ENCODE peak calls at places on chromosomes 11 and 22, in five cellular contexts. R is H1, F is spleen, D is ovary, A is PC-3. P is an unnamed sample.

GRCh38 chr11:131661137-131661536 is 290.7 kb downstream of the NTM start:
- DNase-seq in R (no peak), F (no peak), D (no peak), A (no peak), P (no peak)

GRCh38 chr11:15349413-15349812 is 234.7 kb downstream of the INSC start:
- DNase-seq in R (no peak), F (no peak), D (no peak), A (no peak), P (no peak)

GRCh38 chr22:47369020-47369419 is 606.6 kb downstream of the TBC1D22A start:
- DNase-seq in R (no peak), F (no peak), D (no peak), A (no peak), P (no peak)

GRCh38 chr22:39117585-39118191 is 20.6 kb downstream of the APOBEC3H start:
- DNase-seq in R (no peak), F (peak; percentile 83), D (no peak), A (peak; percentile 61), P (no peak)

GRCh38 chr11:74417379-74417804 is 19.2 kb upstream of the PGM2L1 start:
- DNase-seq in R (no peak), F (no peak), D (no peak), A (peak; percentile 97), P (no peak)

GRCh38 chr22:31345331-31346254 is 553 bp downstream of the PATZ1 start:
- DNase-seq in R (peak; percentile 91), F (peak; percentile 96), D (peak; percentile 90), A (peak; percentile 82), P (peak; percentile 92)

GRCh38 chr11:118530180-118530682 is 761 bp upstream of the TMEM25 start:
- DNase-seq in R (peak; percentile 66), F (no peak), D (no peak), A (peak; percentile 48), P (no peak)

GRCh38 chr22:19904881-19905618 is 36.5 kb upstream of the COMT start:
- DNase-seq in R (no peak), F (no peak), D (no peak), A (no peak), P (no peak)

GRCh38 chr11:75625970-75626691 is 42.7 kb downstream of the MAP6 start:
- DNase-seq in R (no peak), F (no peak), D (no peak), A (peak; percentile 78), P (no peak)

GRCh38 chr11:68340003-68340767 is 27.8 kb downstream of the LRP5 start:
- DNase-seq in R (no peak), F (no peak), D (no peak), A (no peak), P (no peak)

GRCh38 chr22:22565991-22566390 is 6.9 kb upstream of the PRAME start:
- DNase-seq in R (no peak), F (no peak), D (no peak), A (peak; percentile 19), P (no peak)

GRCh38 chr11:110141812-110142211 is 48.6 kb downstream of the ZC3H12C start:
- DNase-seq in R (no peak), F (no peak), D (no peak), A (no peak), P (no peak)

GRCh38 chr22:46879083-46879482 is 116.6 kb downstream of the TBC1D22A start:
- DNase-seq in R (no peak), F (no peak), D (no peak), A (no peak), P (no peak)

GRCh38 chr11:60964801-60965200 is 6.7 kb upstream of the CD6 start:
- DNase-seq in R (no peak), F (no peak), D (no peak), A (no peak), P (no peak)

GRCh38 chr22:36197065-36197440 is 4.6 kb downstream of the APOL4 start:
- DNase-seq in R (no peak), F (no peak), D (peak; percentile 49), A (no peak), P (peak; percentile 78)

GRCh38 chr11:41459602-41460405 is at the start of gene LRRC4C:
- DNase-seq in R (peak; percentile 52), F (no peak), D (no peak), A (peak; percentile 3), P (no peak)

GRCh38 chr22:42343136-42343484 is 72.7 kb upstream of the TCF20 start:
- DNase-seq in R (no peak), F (no peak), D (peak; percentile 56), A (no peak), P (no peak)

GRCh38 chr11:18065572-18065971 is 19.5 kb upstream of the TPH1 start:
- DNase-seq in R (no peak), F (peak; percentile 66), D (no peak), A (no peak), P (no peak)

GRCh38 chr11:96001037-96001436 is 77.1 kb upstream of the MTMR2 start:
- DNase-seq in R (no peak), F (no peak), D (peak; percentile 87), A (no peak), P (peak; percentile 86)

GRCh38 chr22:46803031-46803880 is 40.8 kb downstream of the TBC1D22A start:
- DNase-seq in R (peak; percentile 86), F (peak; percentile 93), D (peak; percentile 41), A (peak; percentile 60), P (peak; percentile 67)

GRCh38 chr11:78840190-78840589 is 265.5 kb upstream of the NARS2 start:
- DNase-seq in R (no peak), F (no peak), D (no peak), A (no peak), P (no peak)

GRCh38 chr11:83330303-83330702 is 44.1 kb upstream of the CCDC90B start:
- DNase-seq in R (no peak), F (no peak), D (no peak), A (no peak), P (no peak)

GRCh38 chr11:121696177-121696863 is 243.6 kb upstream of the SORL1-AS1 start:
- DNase-seq in R (no peak), F (no peak), D (no peak), A (no peak), P (no peak)

GRCh38 chr11:10381730-10382129 is 73.3 kb upstream of the AMPD3 start:
- DNase-seq in R (no peak), F (no peak), D (no peak), A (no peak), P (no peak)

GRCh38 chr11:60910711-60911366 is 3.1 kb upstream of the TMEM109 start:
- DNase-seq in R (no peak), F (no peak), D (no peak), A (no peak), P (no peak)

GRCh38 chr22:32561163-32561562 is 86.6 kb downstream of the FBXO7 start:
- DNase-seq in R (no peak), F (no peak), D (no peak), A (no peak), P (no peak)

GRCh38 chr22:46849951-46850350 is 87.5 kb downstream of the TBC1D22A start:
- DNase-seq in R (peak; percentile 20), F (no peak), D (no peak), A (no peak), P (no peak)

GRCh38 chr11:117220999-117221774 is 10.7 kb downstream of the PCSK7 start:
- DNase-seq in R (no peak), F (no peak), D (peak; percentile 50), A (no peak), P (no peak)

GRCh38 chr11:38461751-38462150 is 1863.7 kb upstream of the RAG2 start:
- DNase-seq in R (no peak), F (no peak), D (peak; percentile 12), A (no peak), P (no peak)

GRCh38 chr11:38460901-38461300 is 1862.9 kb upstream of the RAG2 start:
- DNase-seq in R (no peak), F (no peak), D (peak; percentile 42), A (peak; percentile 88), P (no peak)

GRCh38 chr11:38456371-38456770 is 1858.3 kb upstream of the RAG2 start:
- DNase-seq in R (no peak), F (no peak), D (no peak), A (peak; percentile 72), P (no peak)

DNA sequence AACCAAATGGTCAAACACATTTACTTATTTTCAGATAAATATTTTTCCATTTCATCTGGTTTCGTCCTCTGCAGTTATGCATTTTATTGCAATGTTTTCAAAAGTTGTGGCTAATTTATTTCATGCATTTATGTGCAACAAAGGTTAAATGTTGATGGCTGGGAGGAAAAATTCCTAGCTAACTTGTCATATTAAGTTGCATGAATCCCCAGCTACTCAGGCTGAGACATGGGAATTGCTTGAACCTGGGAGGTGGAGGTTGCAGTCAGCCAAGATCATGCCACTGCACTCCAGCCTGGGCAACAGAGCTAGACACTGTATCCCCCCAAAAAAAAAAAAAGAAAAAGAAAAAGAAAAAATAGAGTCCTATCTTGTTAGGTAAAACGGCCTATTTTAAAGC is 1862.4 kb upstream of the RAG2 start:
- DNase-seq in R (no peak), F (no peak), D (no peak), A (peak; percentile 80), P (no peak)
- H3K27ac ChIP-seq in R (no peak overlapping the region), F (no peak overlapping the region), D (no peak overlapping the region), A (peak overlapping the region; percentile 89), P (no peak overlapping the region)

GRCh38 chr22:24134090-24134846 is 47.0 kb upstream of the SUSD2 start:
- DNase-seq in R (no peak), F (peak; percentile 90), D (peak; percentile 54), A (no peak), P (no peak)
- H3K27ac ChIP-seq in R (no peak overlapping the region), F (no peak overlapping the region), D (no peak overlapping the region), A (no peak overlapping the region), P (no peak overlapping the region)

GRCh38 chr11:63916837-63917684 is at the start of gene RCOR2:
- DNase-seq in R (peak; percentile 88), F (peak; percentile 90), D (peak; percentile 87), A (peak; percentile 68), P (peak; percentile 88)

GRCh38 chr11:63912678-63913077 is 4.3 kb downstream of the RCOR2 start:
- DNase-seq in R (no peak), F (no peak), D (no peak), A (no peak), P (no peak)

GRCh38 chr11:63915961-63916836 is 765 bp downstream of the RCOR2 start:
- DNase-seq in R (peak; percentile 99), F (peak; percentile 83), D (peak; percentile 70), A (peak; percentile 23), P (peak; percentile 77)

GRCh38 chr11:63913866-63914830 is 2.8 kb downstream of the RCOR2 start:
- DNase-seq in R (no peak), F (no peak), D (no peak), A (no peak), P (no peak)

DNA sequence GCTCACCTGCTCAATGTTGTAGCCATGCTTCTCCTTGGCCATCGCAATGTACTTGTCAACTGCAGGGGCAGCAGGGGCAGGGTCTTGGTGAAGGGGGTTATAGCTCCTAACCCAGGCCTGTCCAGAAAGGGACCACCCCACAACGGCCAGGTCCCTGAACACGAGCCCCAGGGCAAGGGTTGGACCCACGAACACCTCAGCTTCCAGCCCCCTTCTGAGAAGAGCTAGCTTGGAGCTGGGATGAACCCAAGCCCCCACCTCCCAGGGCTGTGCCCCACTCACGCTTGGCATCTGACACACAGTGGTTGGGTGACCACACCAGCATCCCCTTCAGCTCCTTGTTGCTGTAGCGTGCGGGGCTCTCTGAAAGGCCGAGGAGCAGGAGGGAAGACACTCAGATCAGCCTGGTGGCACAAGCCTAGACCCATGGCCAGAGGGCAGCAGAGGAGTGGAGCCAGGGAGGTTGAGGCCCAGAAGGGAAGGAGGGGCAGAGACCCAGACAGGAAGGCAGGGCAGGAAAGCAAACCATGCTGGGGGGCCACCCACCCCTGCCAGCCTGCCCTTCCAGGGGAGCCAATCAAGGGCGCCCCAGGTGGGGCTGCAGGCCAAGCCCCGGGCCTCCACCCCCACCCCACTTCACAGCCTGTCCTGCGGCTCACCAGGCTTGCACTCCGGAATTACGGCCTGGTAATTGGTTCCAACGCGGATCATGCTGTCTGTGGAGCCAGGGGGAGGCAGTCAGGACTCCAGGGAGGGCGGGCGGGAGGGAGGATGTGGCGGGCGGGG is 1.9 kb downstream of the RCOR2 start:
- DNase-seq in R (no peak), F (no peak), D (no peak), A (no peak), P (no peak)
- H3K27ac ChIP-seq in R (no peak overlapping the region), F (no peak overlapping the region), D (no peak overlapping the region), A (no peak overlapping the region), P (no peak overlapping the region)

GRCh38 chr11:11407738-11408084 is 54.7 kb upstream of the CSNK2A3 start:
- DNase-seq in R (no peak), F (no peak), D (no peak), A (no peak), P (no peak)
- H3K27ac ChIP-seq in R (no peak overlapping the region), F (no peak overlapping the region), D (no peak overlapping the region), A (no peak overlapping the region), P (no peak overlapping the region)

P was measured in psoas muscle.